ENCODE peak calls at places on chromosome 1, in five cellular contexts. C is H1, P is stomach, O is transverse colon, L is endothelial cell of umbilical vein. D is an unnamed sample.

GRCh38 chr1:116982319-116983004 is 19.1 kb upstream of the CD101 start:
- DNase-seq in C (peak), P (no peak), L (no peak), O (peak), D (peak)

GRCh38 chr1:33429846-33430750 is 797 bp downstream of the PHC2 start:
- DNase-seq in C (peak), L (peak), O (peak), P (peak), D (no peak)

GRCh38 chr1:84862810-84863251 is 30.2 kb downstream of the LPAR3 start:
- DNase-seq in P (no peak), C (no peak), L (no peak), O (no peak), D (no peak)

GRCh38 chr1:34547043-34547674 is 207.7 kb upstream of the GJB5 start:
- DNase-seq in C (peak), O (no peak), P (no peak), L (no peak), D (peak)

GRCh38 chr1:21541835-21542234 is 32.6 kb downstream of the ALPL start:
- DNase-seq in O (no peak), L (no peak), P (no peak), C (no peak), D (no peak)

GRCh38 chr1:29706936-29707335 is 470.6 kb downstream of the PTPRU start:
- DNase-seq in L (peak), C (peak), O (no peak), P (no peak), D (no peak)

GRCh38 chr1:214603819-214604252 is 841 bp downstream of the CENPF start:
- DNase-seq in P (no peak), L (peak), C (no peak), O (no peak), D (no peak)

GRCh38 chr1:7611421-7612010 is 159.6 kb upstream of the VAMP3 start:
- DNase-seq in C (no peak), P (no peak), O (no peak), L (no peak), D (no peak)

GRCh38 chr1:108200627-108201106 is 524 bp upstream of the SLC25A24 start:
- DNase-seq in C (no peak), O (peak), P (peak), L (peak), D (no peak)

GRCh38 chr1:68015369-68015768 is 35.1 kb downstream of the DIRAS3 start:
- DNase-seq in O (no peak), L (no peak), C (no peak), P (no peak), D (no peak)

GRCh38 chr1:221117133-221117532 is 237.9 kb downstream of the HLX start:
- DNase-seq in L (no peak), O (no peak), P (no peak), C (no peak), D (no peak)

DNA sequence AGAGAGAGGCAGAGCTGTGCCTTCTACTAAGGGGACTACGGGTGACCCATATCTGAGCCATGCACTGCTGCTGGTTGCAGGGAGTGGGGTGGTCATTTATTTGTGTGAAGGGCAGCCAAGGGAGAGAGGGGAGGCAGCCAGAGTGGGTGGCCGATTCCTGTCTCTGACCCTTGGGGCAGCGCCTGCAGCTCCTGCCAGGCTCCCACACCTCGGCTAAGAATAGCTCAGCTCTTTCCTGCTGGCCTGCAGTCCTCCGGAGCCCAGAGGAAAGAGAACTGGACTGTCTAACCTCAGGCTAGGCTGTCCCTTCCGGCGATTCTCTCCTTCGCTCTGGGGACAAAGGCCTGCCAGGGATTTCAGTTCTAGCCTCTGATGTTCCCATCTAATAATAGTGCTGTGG is 11.6 kb upstream of the CD34 start:
- DNase-seq in O (no peak), C (no peak), P (no peak), L (peak), D (peak)
- TF ChIP-seq POLR2AphosphoS5 in O (no peak), C (no peak), P (no peak), L (no peak), D (no peak)

GRCh38 chr1:168848041-168848440 is 119.0 kb upstream of the DPT start:
- DNase-seq in O (no peak), C (no peak), L (no peak), P (no peak), D (no peak)
- TF ChIP-seq POLR2AphosphoS5 in O (no peak), C (no peak), L (no peak), P (no peak), D (no peak)

GRCh38 chr1:2395245-2395644 is 3.6 kb downstream of the RER1 start:
- DNase-seq in L (no peak), O (no peak), P (no peak), C (no peak), D (no peak)
- TF ChIP-seq POLR2AphosphoS5 in L (no peak), O (no peak), P (no peak), C (no peak), D (no peak)

GRCh38 chr1:70071597-70071996 is 133.8 kb downstream of the LRRC40 start:
- DNase-seq in O (no peak), C (no peak), P (no peak), L (no peak), D (no peak)
- TF ChIP-seq POLR2AphosphoS5 in O (no peak), C (no peak), P (no peak), L (no peak), D (no peak)

DNA sequence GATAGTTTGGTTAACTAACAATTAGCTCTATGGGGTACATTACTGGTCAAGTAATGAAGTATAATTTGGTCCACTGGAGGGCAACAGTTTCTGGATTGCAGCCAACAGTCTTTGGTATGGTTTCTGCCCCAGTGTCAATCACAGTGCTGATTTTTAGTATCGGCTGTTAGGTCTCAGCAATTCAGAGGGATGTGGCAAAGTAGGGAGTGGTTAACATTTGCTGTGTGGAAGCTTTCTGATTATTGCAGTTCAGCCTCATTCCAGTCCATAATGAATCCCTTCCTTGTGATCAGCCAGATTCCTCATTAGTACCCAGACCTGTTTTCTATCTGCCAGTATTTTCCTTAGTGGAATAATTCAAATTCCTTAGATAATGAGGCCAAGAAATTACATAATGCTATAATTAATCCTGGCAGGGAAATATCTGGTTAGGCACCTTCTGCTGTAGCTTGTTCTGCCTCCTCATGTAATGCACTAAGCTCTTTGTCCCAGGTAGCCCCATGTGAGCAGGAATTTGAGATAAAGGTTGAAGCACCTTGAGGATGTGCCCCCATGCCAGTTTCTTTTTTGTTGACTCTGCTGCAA is 14.0 kb downstream of the F3 start:
- DNase-seq in P (no peak), L (peak), O (no peak), C (no peak), D (no peak)
- TF ChIP-seq POLR2AphosphoS5 in P (no peak), L (no peak), O (no peak), C (no peak), D (no peak)

GRCh38 chr1:66450043-66450514 is 83.9 kb upstream of the SGIP1 start:
- DNase-seq in P (no peak), C (no peak), O (no peak), L (no peak), D (no peak)
- TF ChIP-seq POLR2AphosphoS5 in P (peak), C (no peak), O (peak), L (no peak), D (peak)

GRCh38 chr1:154788886-154789285 is 81.2 kb downstream of the KCNN3 start:
- DNase-seq in P (no peak), O (no peak), C (no peak), L (no peak), D (no peak)
- TF ChIP-seq POLR2AphosphoS5 in P (no peak), O (no peak), C (no peak), L (no peak), D (no peak)

DNA sequence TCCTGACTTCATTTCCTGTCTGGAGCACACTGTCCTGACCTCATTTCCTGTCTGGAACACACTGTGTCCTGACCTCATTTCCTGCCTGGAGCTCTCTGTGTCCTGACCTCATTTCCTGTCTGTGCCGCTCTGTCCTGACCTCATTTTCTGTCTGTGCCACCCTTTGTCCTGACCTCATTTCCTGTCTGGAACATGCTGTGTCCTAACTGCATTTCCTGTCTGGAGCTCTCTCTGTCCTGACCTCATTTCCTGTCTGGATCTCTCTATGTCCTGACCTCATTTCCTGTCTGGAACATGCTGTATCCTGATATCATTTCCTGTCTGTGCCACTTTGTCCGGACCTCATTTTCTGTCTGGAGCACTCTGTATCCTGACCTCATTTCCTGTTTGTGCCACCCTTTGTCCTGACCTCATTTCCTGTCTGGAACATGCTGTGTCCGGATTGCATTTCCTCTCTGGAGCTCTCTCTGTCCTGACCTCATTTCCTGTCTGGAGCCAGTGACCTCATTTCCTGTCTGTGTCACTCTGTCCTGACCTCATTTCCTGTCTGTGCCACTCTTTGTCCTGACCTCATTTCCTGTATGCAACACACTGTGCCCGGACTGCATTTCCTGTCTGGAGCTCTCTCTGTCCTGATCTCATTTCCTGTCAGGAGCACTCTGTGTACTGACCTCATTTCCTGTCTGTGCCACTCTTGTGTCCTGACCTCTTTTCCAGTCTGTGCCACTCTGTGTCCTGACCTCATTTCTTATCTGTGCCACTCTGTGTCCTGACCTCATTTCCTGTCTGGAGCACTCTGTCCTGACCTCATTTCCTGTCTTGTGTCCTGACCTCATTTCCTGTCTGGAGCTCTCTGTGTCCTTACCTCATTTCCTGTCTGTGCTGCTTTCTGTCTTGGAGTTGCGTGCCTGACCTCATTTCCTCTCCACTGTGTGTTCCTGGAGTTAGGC is 27.6 kb downstream of the SKI start:
- DNase-seq in O (no peak), P (no peak), C (no peak), L (peak), D (no peak)
- TF ChIP-seq POLR2AphosphoS5 in O (no peak), P (no peak), C (no peak), L (peak), D (peak)

DNA sequence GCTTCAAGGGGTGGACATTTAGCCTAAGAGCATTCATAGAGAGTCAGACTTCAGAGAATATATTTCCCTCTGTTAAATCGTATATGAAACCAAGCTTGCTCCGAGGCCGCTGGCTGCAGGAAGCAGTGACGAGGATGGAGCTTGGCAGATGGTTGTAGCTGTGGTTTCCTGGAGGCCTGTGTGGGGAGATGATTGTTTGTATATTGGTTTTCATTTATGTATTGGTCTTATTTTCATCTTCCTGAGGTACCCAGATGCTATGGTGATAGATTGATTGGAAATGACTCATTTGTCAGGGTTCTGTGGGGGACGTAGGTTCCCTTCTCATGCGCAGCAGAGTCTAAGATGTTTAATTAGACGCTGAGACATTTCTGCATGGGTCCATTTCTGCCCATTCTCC is 26.1 kb downstream of the MAN1C1 start:
- DNase-seq in C (peak), O (peak), P (peak), L (peak), D (peak)
- TF ChIP-seq POLR2AphosphoS5 in C (no peak), O (no peak), P (peak), L (no peak), D (no peak)

GRCh38 chr1:12549106-12549459 is 68.9 kb downstream of the DHRS3 start:
- DNase-seq in O (peak), P (no peak), L (no peak), C (no peak), D (no peak)

GRCh38 chr1:12547586-12548225 is 70.3 kb downstream of the DHRS3 start:
- DNase-seq in C (no peak), P (no peak), O (peak), L (no peak), D (no peak)

GRCh38 chr1:12551584-12551983 is 66.4 kb downstream of the DHRS3 start:
- DNase-seq in L (no peak), P (no peak), O (no peak), C (no peak), D (no peak)

GRCh38 chr1:12548279-12549105 is 69.5 kb downstream of the DHRS3 start:
- DNase-seq in O (no peak), L (no peak), P (no peak), C (no peak), D (no peak)

DNA sequence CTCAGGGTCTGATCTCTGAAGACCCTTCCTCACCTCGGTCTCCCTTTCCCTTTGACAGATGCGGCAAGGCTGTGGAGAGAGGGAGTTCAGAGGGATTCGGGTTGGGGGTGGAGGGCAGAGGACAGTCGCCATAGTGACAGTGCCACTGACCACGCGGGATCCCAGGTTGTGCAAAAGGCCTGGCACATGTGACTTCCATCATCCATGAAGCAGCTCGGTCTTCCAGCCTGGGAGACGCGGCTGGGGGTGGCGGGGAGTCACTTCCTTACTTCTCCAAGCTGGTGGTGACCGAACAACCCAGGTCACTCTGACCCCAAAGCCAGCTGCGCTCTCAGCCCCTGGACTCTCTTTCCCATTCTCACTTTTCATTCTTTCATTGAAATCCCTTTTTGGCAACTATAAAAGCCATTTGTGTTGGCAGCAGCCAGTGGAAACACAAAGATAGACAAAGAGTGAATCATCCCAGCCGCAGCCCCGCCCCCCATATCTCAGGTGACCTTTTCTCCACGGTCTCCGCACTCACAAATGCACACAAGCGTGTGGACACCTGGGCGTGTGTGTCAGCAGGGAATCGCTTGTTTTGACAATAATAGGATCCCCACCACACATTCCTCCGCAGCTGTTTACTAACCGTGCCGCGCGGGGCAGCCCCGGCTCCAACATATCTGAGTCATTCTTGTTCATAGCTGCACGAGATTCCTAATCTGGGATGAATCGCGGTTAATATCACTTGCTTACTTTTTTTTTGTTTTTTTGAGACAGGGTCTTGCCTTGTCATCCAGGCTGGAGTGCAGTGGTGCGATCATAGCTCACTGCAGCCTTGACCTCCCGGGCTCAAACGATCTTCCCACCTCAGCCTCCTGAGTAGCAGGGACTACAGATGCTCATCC is 68.3 kb downstream of the DHRS3 start:
- DNase-seq in C (no peak), L (peak), O (peak), P (peak), D (peak)
- TF ChIP-seq POLR2AphosphoS5 in C (no peak), L (peak), O (no peak), P (peak), D (peak)

D was measured in esophagus muscularis mucosa.